ENCODE peak calls at places on chromosomes 2 and 18, in five cellular contexts. E is tibial artery, F is ovary, T is breast epithelium, L is OCI-LY7. A is an unnamed sample.

GRCh38 chr2:9002637-9003365 is 683 bp downstream of the MBOAT2 start:
- DNase-seq in E (peak), F (peak), T (no peak), L (no peak), A (no peak)

GRCh38 chr2:190817082-190817481 is 63.5 kb upstream of the GLS start:
- DNase-seq in E (no peak), F (no peak), T (no peak), L (no peak), A (no peak)

GRCh38 chr2:33521791-33522281 is 45.4 kb downstream of the RASGRP3 start:
- DNase-seq in E (peak), F (no peak), T (no peak), L (no peak), A (no peak)

GRCh38 chr2:85601771-85602475 is 575 bp downstream of the TMEM150A start:
- DNase-seq in E (peak), F (no peak), T (peak), L (no peak), A (no peak)

GRCh38 chr18:36680042-36680441 is 148.8 kb downstream of the TPGS2 start:
- DNase-seq in E (no peak), F (no peak), T (no peak), L (no peak), A (no peak)

GRCh38 chr18:21741511-21742322 is 1.1 kb downstream of the MIB1 start:
- DNase-seq in E (peak), F (peak), T (no peak), L (peak), A (no peak)

GRCh38 chr2:240815761-240816583 is 4.0 kb downstream of the KIF1A start:
- DNase-seq in E (no peak), F (no peak), T (no peak), L (no peak), A (no peak)

GRCh38 chr2:176774768-176775453 is 437.7 kb upstream of the HNRNPA3 start:
- DNase-seq in E (no peak), F (no peak), T (no peak), L (no peak), A (no peak)

GRCh38 chr2:53913721-53914120 is 54.0 kb upstream of the GPR75 start:
- DNase-seq in E (no peak), F (no peak), T (no peak), L (peak), A (no peak)

GRCh38 chr18:22169889-22170420 is 566 bp downstream of the GATA6 start:
- DNase-seq in E (no peak), F (peak), T (no peak), L (no peak), A (no peak)

GRCh38 chr2:44168684-44169154 is at the start of gene PPM1B:
- DNase-seq in E (no peak), F (peak), T (peak), L (no peak), A (no peak)

GRCh38 chr2:226728996-226729395 is 70.6 kb downstream of the IRS1 start:
- DNase-seq in E (no peak), F (no peak), T (no peak), L (no peak), A (no peak)

GRCh38 chr2:209864716-209865295 is 93.2 kb downstream of the UNC80 start:
- DNase-seq in E (no peak), F (no peak), T (no peak), L (no peak), A (no peak)

GRCh38 chr2:26128176-26128575 is 44.7 kb upstream of the GAREM2 start:
- DNase-seq in E (no peak), F (no peak), T (no peak), L (no peak), A (no peak)

GRCh38 chr2:45003586-45004568 is 5.4 kb downstream of the SIX2 start:
- DNase-seq in E (no peak), F (no peak), T (no peak), L (no peak), A (no peak)

GRCh38 chr18:37254256-37254880 is 311.2 kb downstream of the CELF4 start:
- DNase-seq in E (no peak), F (peak), T (no peak), L (no peak), A (no peak)

GRCh38 chr2:127517465-127517864 is 8.8 kb downstream of the IWS1 start:
- DNase-seq in E (no peak), F (no peak), T (no peak), L (no peak), A (no peak)

GRCh38 chr2:31337197-31337596 is 77.3 kb downstream of the XDH start:
- DNase-seq in E (no peak), F (no peak), T (no peak), L (no peak), A (no peak)

GRCh38 chr2:26462511-26463251 is 15.2 kb downstream of the OTOF start:
- DNase-seq in E (peak), F (peak), T (peak), L (no peak), A (no peak)

GRCh38 chr2:153509133-153509532 is 30.6 kb upstream of the RPRM start:
- DNase-seq in E (no peak), F (no peak), T (no peak), L (no peak), A (no peak)

GRCh38 chr2:236237468-236238190 is 26.6 kb downstream of the ASB18 start:
- DNase-seq in E (peak), F (no peak), T (no peak), L (no peak), A (peak)

GRCh38 chr2:223058952-223059716 is 7.1 kb downstream of the KCNE4 start:
- DNase-seq in E (no peak), F (no peak), T (no peak), L (no peak), A (no peak)

GRCh38 chr2:241163601-241164118 is 13.4 kb downstream of the PPP1R7 start:
- DNase-seq in E (no peak), F (no peak), T (no peak), L (no peak), A (no peak)

GRCh38 chr2:148565272-148565894 is 79.2 kb upstream of the EPC2 start:
- DNase-seq in E (no peak), F (no peak), T (no peak), L (no peak), A (no peak)

GRCh38 chr2:7919510-7919909 is 762.3 kb upstream of the ID2 start:
- DNase-seq in E (no peak), F (no peak), T (no peak), L (no peak), A (no peak)

GRCh38 chr2:120749506-120750431 is 14.1 kb downstream of the GLI2 start:
- DNase-seq in E (peak), F (peak), T (no peak), L (no peak), A (peak)

GRCh38 chr2:104897515-104898184 is 43.7 kb downstream of the POU3F3 start:
- DNase-seq in E (no peak), F (no peak), T (no peak), L (no peak), A (no peak)

GRCh38 chr18:59446012-59446411 is 86.9 kb upstream of the LMAN1 start:
- DNase-seq in E (no peak), F (no peak), T (no peak), L (no peak), A (no peak)

GRCh38 chr2:160209457-160209856 is 9.4 kb upstream of the ITGB6 start:
- DNase-seq in E (no peak), F (no peak), T (no peak), L (no peak), A (no peak)

GRCh38 chr2:125730921-125731320 is 925.0 kb upstream of the GYPC start:
- DNase-seq in E (no peak), F (no peak), T (no peak), L (no peak), A (no peak)

GRCh38 chr2:96859338-96859649 is 1.5 kb upstream of the ANKRD39 start:
- DNase-seq in E (peak), F (peak), T (no peak), L (no peak), A (no peak)

GRCh38 chr2:96860065-96861029 is 2.5 kb upstream of the ANKRD39 start:
- DNase-seq in E (no peak), F (no peak), T (no peak), L (no peak), A (no peak)

GRCh38 chr2:96856776-96857673 is 791 bp downstream of the ANKRD39 start:
- DNase-seq in E (no peak), F (no peak), T (no peak), L (peak), A (no peak)

GRCh38 chr2:96861074-96861473 is 3.3 kb upstream of the ANKRD39 start:
- DNase-seq in E (no peak), F (no peak), T (no peak), L (no peak), A (no peak)

DNA sequence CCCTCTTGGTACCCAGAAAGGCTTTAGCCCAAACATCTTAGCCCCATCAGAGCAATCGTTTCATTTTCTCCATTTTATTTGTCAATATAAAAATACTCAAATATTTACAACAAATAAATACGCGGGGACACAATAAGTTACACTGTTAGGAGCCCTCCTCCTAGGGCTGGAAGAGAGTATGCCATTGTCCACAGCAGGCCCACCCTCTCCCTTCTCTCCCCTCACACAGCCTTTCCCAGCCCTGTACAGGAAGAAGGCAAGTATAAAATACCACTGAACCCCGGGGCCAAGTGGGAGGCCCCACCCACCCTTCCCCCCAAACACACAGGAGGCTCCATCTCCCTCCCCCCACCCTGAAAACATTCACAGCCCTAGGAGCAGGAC is 1.9 kb upstream of the ANKRD39 start:
- DNase-seq in E (no peak), F (no peak), T (no peak), L (no peak), A (no peak)
- H3K27ac ChIP-seq in E (peak), F (peak), T (peak), L (no peak), A (peak)

DNA sequence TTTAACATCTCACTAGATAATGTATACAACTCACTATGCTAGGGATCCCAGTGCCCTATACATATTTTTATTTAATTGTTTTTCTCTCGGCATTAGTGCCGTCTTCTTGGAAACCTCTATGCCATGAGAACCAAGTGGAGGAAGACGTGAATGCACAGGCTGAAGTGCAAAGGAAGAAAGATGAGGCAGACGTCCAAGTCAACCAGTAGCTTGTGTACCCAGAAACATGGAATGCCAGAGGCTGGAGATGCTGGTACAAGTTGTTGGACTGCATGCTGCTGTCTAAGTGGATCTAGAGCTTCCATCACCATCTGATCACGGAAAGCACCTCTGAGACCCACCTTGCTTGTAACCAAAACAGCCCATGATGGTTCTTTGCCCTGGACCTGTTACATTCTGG is 12.5 kb upstream of the GEMIN6 start:
- DNase-seq in E (no peak), F (no peak), T (no peak), L (no peak), A (no peak)
- H3K27ac ChIP-seq in E (no peak), F (no peak), T (no peak), L (no peak), A (no peak)

GRCh38 chr18:63445067-63445466 is 22.8 kb upstream of the VPS4B start:
- DNase-seq in E (no peak), F (no peak), T (no peak), L (no peak), A (no peak)
- H3K27ac ChIP-seq in E (peak), F (no peak), T (peak), L (no peak), A (peak)

GRCh38 chr2:43105586-43106562 is 120.5 kb downstream of the ZFP36L2 start:
- DNase-seq in E (peak), F (peak), T (no peak), L (peak), A (no peak)

GRCh38 chr2:43106767-43107527 is 119.5 kb downstream of the ZFP36L2 start:
- DNase-seq in E (peak), F (peak), T (no peak), L (peak), A (no peak)

GRCh38 chr2:43109261-43109743 is 117.1 kb downstream of the ZFP36L2 start:
- DNase-seq in E (peak), F (no peak), T (no peak), L (no peak), A (no peak)

GRCh38 chr2:43110442-43110871 is 115.9 kb downstream of the ZFP36L2 start:
- DNase-seq in E (peak), F (no peak), T (no peak), L (no peak), A (no peak)

GRCh38 chr2:43107679-43108078 is 118.7 kb downstream of the ZFP36L2 start:
- DNase-seq in E (peak), F (no peak), T (no peak), L (no peak), A (no peak)
- H3K27ac ChIP-seq in E (peak), F (peak), T (peak), L (no peak), A (peak)

GRCh38 chr18:69531973-69532372 is 131.3 kb downstream of the DOK6 start:
- DNase-seq in E (no peak), F (no peak), T (no peak), L (no peak), A (no peak)
- H3K27ac ChIP-seq in E (no peak), F (no peak), T (no peak), L (no peak), A (no peak)

GRCh38 chr2:232919151-232919550 is 49.1 kb downstream of the SNORC start:
- DNase-seq in E (no peak), F (no peak), T (no peak), L (no peak), A (no peak)
- H3K27ac ChIP-seq in E (no peak), F (no peak), T (no peak), L (no peak), A (no peak)

GRCh38 chr18:79575891-79576685 is 103.5 kb upstream of the CTDP1 start:
- DNase-seq in E (peak), F (peak), T (peak), L (no peak), A (no peak)
- H3K27ac ChIP-seq in E (peak), F (peak), T (peak), L (no peak), A (peak)

GRCh38 chr18:41459657-41460056 is 495.4 kb upstream of the PIK3C3 start:
- DNase-seq in E (no peak), F (no peak), T (no peak), L (no peak), A (no peak)

GRCh38 chr18:41461058-41461560 is 493.9 kb upstream of the PIK3C3 start:
- DNase-seq in E (no peak), F (no peak), T (no peak), L (no peak), A (no peak)

GRCh38 chr18:41456791-41457190 is 498.2 kb upstream of the PIK3C3 start:
- DNase-seq in E (no peak), F (no peak), T (no peak), L (no peak), A (no peak)

GRCh38 chr18:41462946-41463345 is 492.1 kb upstream of the PIK3C3 start:
- DNase-seq in E (no peak), F (no peak), T (no peak), L (no peak), A (no peak)

GRCh38 chr18:41457730-41458129 is 497.3 kb upstream of the PIK3C3 start:
- DNase-seq in E (no peak), F (no peak), T (no peak), L (no peak), A (no peak)
- H3K27ac ChIP-seq in E (no peak), F (no peak), T (no peak), L (no peak), A (no peak)